ENCODE peak calls at places on chromosomes 6 and 20, in eight cellular contexts. L, T, G, Z, R, M, V and S are unnamed samples.

GRCh38 chr20:48668451-48668946 is 159.3 kb downstream of the PREX1 start:
- DNase-seq in L (peak; percentile 53), G (no peak), Z (no peak), R (no peak), V (no peak), M (no peak), T (no peak), S (peak; percentile 46)

GRCh38 chr6:155152211-155153076 is 111.4 kb upstream of the CLDN20 start:
- DNase-seq in L (no peak), Z (no peak), G (no peak), V (no peak), R (no peak), M (no peak), T (no peak), S (no peak)

GRCh38 chr6:43105538-43106218 is 29.6 kb downstream of the PTK7 start:
- DNase-seq in V (no peak), T (no peak), Z (no peak), G (no peak), R (no peak), L (no peak), M (no peak), S (no peak)

GRCh38 chr20:38143646-38144554 is 21.2 kb downstream of the TGM2 start:
- DNase-seq in Z (no peak), R (no peak), M (no peak), T (no peak), V (peak; percentile 75), G (peak; percentile 60), L (peak; percentile 78), S (peak; percentile 46)

GRCh38 chr6:31336872-31337496 is 20.0 kb downstream of the HLA-B start:
- DNase-seq in Z (no peak), G (no peak), R (no peak), V (peak; percentile 23), T (no peak), M (no peak), L (no peak), S (no peak)

GRCh38 chr20:45407067-45407745 is 883 bp upstream of the DBNDD2 start:
- DNase-seq in G (peak; percentile 45), L (no peak), Z (no peak), T (no peak), V (no peak), R (no peak), M (peak; percentile 28), S (peak; percentile 55)

GRCh38 chr6:105257350-105257749 is 77.5 kb upstream of the POPDC3 start:
- DNase-seq in G (no peak), L (no peak), V (no peak), T (no peak), R (no peak), Z (no peak), M (no peak), S (no peak)

GRCh38 chr6:104788400-104788799 is 71.3 kb downstream of the HACE1 start:
- DNase-seq in M (no peak), G (no peak), R (no peak), T (no peak), V (no peak), L (no peak), Z (no peak), S (no peak)

GRCh38 chr6:31067881-31068737 is 44.3 kb downstream of the C6orf15 start:
- DNase-seq in R (no peak), Z (no peak), G (no peak), L (no peak), V (no peak), T (no peak), M (no peak), S (peak; percentile 35)

GRCh38 chr20:62060631-62061541 is 4.8 kb downstream of the TAF4 start:
- DNase-seq in T (no peak), R (no peak), M (no peak), G (no peak), L (no peak), Z (no peak), V (no peak), S (no peak)

GRCh38 chr6:105985816-105986632 is 100.1 kb upstream of the PRDM1 start:
- DNase-seq in M (no peak), V (no peak), G (no peak), T (no peak), R (no peak), L (no peak), Z (no peak), S (no peak)

GRCh38 chr20:19492937-19493336 is 265.1 kb upstream of the RIN2 start:
- DNase-seq in L (no peak), R (no peak), V (no peak), Z (no peak), T (no peak), M (no peak), G (no peak), S (no peak)

GRCh38 chr6:107778242-107778641 is 45.9 kb downstream of the SCML4 start:
- DNase-seq in M (no peak), Z (no peak), G (no peak), R (no peak), T (no peak), V (no peak), L (no peak), S (no peak)

GRCh38 chr6:38432479-38432878 is 207.2 kb downstream of the BTBD9 start:
- DNase-seq in G (no peak), V (no peak), R (no peak), M (no peak), T (no peak), L (peak; percentile 10), Z (no peak), S (no peak)

GRCh38 chr6:44660561-44661220 is 273.2 kb downstream of the CDC5L start:
- DNase-seq in G (no peak), Z (no peak), M (no peak), L (no peak), V (peak; percentile 43), T (no peak), R (no peak), S (no peak)